ENCODE peak calls at places on chromosomes 7 and 10, in four cellular contexts. N is HCT116, D is A549, W is lower leg skin. Y is an unnamed sample.

GRCh38 chr10:97850446-97850845 is 803 bp downstream of the GOLGA7B start:
- DNase-seq in N (no peak), D (no peak), W (no peak), Y (no peak)

GRCh38 chr7:96449094-96449493 is 127.2 kb upstream of the SLC25A13 start:
- DNase-seq in N (no peak), D (no peak), W (no peak), Y (no peak)

GRCh38 chr10:35396560-35397434 is 60.5 kb downstream of the CCNY start:
- DNase-seq in N (no peak), D (no peak), W (no peak), Y (no peak)

GRCh38 chr10:133068111-133068740 is 19.5 kb upstream of the ADGRA1 start:
- DNase-seq in N (no peak), D (no peak), W (no peak), Y (no peak)

GRCh38 chr10:21197006-21197405 is 299.9 kb upstream of the NEBL start:
- DNase-seq in N (no peak), D (no peak), W (no peak), Y (no peak)

GRCh38 chr7:116492654-116493109 is 6.9 kb upstream of the CAV2 start:
- DNase-seq in N (no peak), D (no peak), W (no peak), Y (no peak)

GRCh38 chr7:107857541-107857912 is 33.5 kb upstream of the DLD start:
- DNase-seq in N (no peak), D (no peak), W (no peak), Y (no peak)

GRCh38 chr7:140869430-140869829 is 55.3 kb downstream of the BRAF start:
- DNase-seq in N (no peak), D (no peak), W (no peak), Y (no peak)

GRCh38 chr10:13086051-13086450 is 13.9 kb upstream of the OPTN start:
- DNase-seq in N (no peak), D (no peak), W (no peak), Y (no peak)

GRCh38 chr7:44580945-44581344 is 1.1 kb downstream of the TMED4 start:
- DNase-seq in N (no peak), D (no peak), W (peak; percentile 78), Y (no peak)

GRCh38 chr10:6065406-6065805 is 3.2 kb upstream of the IL2RA start:
- DNase-seq in N (no peak), D (no peak), W (peak; percentile 31), Y (no peak)

GRCh38 chr7:16071246-16071857 is 350.0 kb downstream of the CRPPA start:
- DNase-seq in N (peak; percentile 54), D (peak; percentile 61), W (no peak), Y (no peak)

GRCh38 chr7:139095194-139095659 is 14.3 kb downstream of the ZC3HAV1 start:
- DNase-seq in N (no peak), D (no peak), W (no peak), Y (no peak)

GRCh38 chr10:126012485-126012884 is 116.1 kb downstream of the FANK1 start:
- DNase-seq in N (no peak), D (no peak), W (no peak), Y (no peak)

GRCh38 chr10:5559642-5560141 is 34.9 kb downstream of the CALML3 start:
- DNase-seq in N (no peak), D (no peak), W (peak; percentile 20), Y (peak; percentile 12)

DNA sequence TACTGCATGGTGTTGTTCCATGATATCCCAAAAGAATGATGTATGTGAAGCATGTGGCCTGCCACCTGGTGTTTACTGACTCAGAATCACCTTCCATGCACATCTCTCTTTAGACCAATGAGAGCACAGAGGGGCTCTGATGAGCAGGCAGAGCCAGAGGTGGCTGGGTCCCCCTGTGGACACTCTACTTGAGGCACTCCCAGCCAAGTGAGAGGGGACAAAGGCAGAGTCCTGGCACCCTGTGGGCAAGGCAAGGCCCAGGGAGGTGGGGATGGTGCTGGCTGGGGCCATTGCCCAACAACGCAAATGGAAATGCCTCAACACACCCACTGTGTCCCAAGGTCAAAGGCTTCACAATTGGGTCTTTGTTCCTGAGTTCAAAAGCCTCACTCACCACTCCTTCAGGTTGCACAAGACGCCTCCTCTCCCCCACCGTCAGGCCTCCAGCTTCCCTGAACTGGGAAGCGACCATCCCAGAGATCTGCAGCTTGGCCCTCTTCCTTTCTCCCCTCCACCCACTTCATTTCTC is 164.6 kb downstream of the NEURL1 start:
- DNase-seq in N (no peak), D (no peak), W (no peak), Y (no peak)
- TF ChIP-seq POLR2A in N (no peak), D (no peak), W (no peak), Y (no peak)

GRCh38 chr7:2518101-2518500 is 1.5 kb upstream of the LFNG start:
- DNase-seq in N (no peak), D (no peak), W (no peak), Y (no peak)
- H3K4me3 ChIP-seq in N (no peak overlapping the region), D (no peak overlapping the region), W (no peak overlapping the region), Y (no peak overlapping the region)

DNA sequence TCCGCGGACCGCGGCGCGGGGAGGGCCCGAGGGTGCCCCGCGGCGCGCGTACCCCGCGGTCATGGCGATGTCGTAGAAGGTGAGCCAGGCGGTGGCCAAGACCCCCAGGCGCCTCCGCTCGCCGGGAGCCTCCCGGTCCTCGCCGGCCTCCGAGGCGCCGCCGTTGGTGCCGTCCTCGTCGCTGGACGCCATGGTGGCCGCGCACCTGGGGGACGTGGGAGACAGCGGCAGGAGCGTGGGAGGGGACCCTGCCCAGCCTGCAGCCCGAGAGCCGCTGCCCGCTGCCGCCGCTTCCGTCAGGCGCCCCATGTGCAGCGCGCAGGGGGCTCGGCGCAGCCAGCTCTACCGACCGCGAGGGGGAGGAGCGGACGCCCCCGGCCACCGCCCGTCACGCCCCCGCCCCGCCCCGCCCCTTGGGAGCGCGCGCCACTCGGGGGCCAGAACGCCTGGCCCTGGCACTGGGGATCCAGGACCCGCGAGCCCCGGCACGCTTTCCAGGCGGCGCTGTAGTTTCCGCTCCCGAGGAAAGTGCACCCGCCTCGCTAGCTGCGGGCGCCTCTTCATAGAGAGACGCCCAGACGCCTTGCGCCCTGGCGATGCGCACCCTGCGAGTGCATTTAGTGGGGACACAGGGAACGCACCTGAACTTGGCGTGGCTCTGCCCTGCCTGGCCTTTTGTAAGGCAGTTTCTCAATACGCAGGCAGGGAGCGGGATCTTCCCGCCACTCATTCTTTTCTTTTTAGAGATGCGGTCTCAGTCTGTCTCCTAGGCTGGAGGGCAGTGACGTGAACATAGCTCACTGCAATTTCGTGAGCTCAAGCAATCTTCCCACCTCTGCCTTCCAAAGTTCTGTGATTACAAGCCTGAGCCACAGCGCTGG is at the start of gene HACD1:
- DNase-seq in N (peak; percentile 59), D (peak; percentile 82), W (peak; percentile 91), Y (peak; percentile 48)
- TF ChIP-seq POLR2A in N (peak; percentile 83), D (peak; percentile 77), W (no peak), Y (no peak)

DNA sequence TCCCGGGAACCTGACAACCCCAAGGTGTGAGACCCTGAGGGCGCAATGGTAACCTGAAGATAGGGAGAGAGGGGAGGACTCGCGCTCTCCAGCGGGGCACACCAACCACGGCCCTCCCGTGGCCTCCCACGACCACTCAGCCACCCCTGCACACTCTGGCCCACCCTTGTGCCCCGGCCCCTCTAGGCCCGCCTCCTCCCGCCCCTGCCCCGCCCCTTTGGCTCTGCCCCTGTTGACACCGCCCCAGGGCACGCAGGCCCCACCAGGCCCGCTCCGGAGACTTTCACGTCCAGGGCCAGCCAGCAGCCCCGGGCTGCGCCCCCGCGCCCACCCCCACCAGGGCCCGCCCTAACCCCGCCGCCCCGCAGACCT is 11.0 kb downstream of the ATG9B start:
- DNase-seq in N (no peak), D (no peak), W (no peak), Y (no peak)
- H3K4me3 ChIP-seq in N (no peak overlapping the region), D (no peak overlapping the region), W (no peak overlapping the region), Y (no peak overlapping the region)

DNA sequence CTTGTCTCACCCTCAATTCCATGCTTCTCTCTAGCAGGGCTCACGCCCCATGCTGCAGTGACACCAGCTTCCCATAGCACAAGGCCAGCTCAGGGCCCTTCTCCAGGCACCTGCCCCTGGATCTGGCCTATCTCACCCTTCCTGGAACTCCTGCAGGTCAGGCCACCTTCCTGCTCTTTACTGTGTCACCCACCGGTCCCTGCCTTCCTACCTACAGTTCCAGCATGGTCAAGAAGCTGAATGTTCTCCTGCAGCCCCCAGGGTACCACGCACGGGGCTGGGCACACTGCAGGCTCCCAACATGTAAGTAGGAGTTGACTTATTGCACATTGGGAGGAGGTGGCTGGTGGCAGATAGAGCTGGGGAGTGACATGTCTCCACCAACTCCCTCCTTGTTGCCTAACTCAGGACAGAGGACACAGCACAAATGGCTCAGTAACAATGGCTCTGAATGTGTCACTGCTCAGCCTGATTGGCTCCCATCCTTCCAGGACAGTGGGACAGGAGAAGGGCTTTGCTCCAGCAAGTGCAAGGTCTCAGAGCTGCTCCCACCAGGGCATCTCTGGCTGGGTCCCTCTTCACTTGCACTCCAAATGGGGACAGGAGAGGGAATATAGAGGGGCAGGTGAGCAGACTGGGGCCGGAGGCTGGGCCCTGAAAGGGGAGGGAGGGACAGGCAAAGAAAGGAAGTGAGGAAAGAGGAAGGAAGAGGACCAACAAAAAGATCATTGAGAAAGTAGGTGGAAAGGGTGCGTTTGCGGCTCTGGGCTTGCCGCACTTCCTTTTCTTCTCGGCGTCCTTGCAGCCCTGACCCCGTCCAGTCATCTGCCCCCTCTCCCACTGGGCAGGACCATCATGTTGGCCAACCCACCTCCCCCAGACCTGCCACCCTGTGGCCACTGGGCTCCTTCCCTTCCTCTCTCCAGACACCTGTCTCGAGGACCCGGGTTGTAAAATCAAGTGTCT is 14.3 kb downstream of the ITPRIP start:
- DNase-seq in N (no peak), D (no peak), W (no peak), Y (no peak)
- TF ChIP-seq POLR2A in N (no peak), D (no peak), W (no peak), Y (no peak)

DNA sequence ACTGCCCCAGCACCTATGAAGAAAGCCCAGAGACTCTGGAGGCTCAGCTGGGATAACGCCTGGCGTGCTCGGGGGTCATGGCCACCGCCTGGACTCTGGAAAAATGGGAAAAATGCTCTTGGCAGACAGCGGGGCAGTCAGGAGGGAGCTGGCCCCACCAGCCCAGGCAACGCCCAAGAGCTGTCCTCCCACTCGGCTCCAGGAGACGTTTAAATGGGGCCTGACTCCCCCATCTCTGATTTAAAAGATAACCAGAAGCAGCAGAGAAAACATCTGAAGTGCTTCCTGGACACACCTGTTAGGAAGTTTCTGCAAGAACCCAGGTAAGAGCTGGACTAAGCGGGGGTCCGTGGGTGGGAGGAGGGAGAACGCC is 83.7 kb upstream of the INSIG1 start:
- DNase-seq in N (no peak), D (no peak), W (no peak), Y (no peak)
- H3K4me3 ChIP-seq in N (no peak overlapping the region), D (no peak overlapping the region), W (peak overlapping the region; percentile 6), Y (no peak overlapping the region)